ENCODE peak calls at places on chromosomes 13 and 19, in six cellular contexts. One of them, this sample, is unnamed. For H3K27me3 and H3K4me1, the result is how much of the 10 kb centered on the place peaks cover.

GRCh38 chr13:99751517-99752199 is 219.9 kb downstream of the ZIC5 start:
- DNase-seq in SK-N-SH: no peak
- DNase-seq in neural progenitor cell: no peak
- DNase-seq in hepatocyte: no peak
- DNase-seq in GM23338: no peak
- DNase-seq in PC-3: no peak
- DNase-seq in this sample: no peak

GRCh38 chr19:34253711-34254551 is 423 bp upstream of the GARRE1 start:
- DNase-seq in neural progenitor cell: peak
- DNase-seq in GM23338: peak
- DNase-seq in PC-3: peak
- DNase-seq in SK-N-SH: no peak
- DNase-seq in hepatocyte: peak
- DNase-seq in this sample: peak

GRCh38 chr19:39940221-39940833 is 5.9 kb upstream of the FCGBP start:
- DNase-seq in SK-N-SH: no peak
- DNase-seq in PC-3: no peak
- DNase-seq in neural progenitor cell: no peak
- DNase-seq in hepatocyte: no peak
- DNase-seq in GM23338: no peak
- DNase-seq in this sample: no peak

GRCh38 chr13:34321986-34322385 is 504.0 kb downstream of the RFC3 start:
- DNase-seq in SK-N-SH: no peak
- DNase-seq in hepatocyte: no peak
- DNase-seq in neural progenitor cell: no peak
- DNase-seq in PC-3: no peak
- DNase-seq in GM23338: no peak
- DNase-seq in this sample: no peak

GRCh38 chr19:621819-622218 is 11.5 kb downstream of the POLRMT start:
- DNase-seq in SK-N-SH: no peak
- DNase-seq in neural progenitor cell: no peak
- DNase-seq in GM23338: no peak
- DNase-seq in PC-3: no peak
- DNase-seq in hepatocyte: no peak
- DNase-seq in this sample: no peak

GRCh38 chr13:113082198-113083021 is 23.2 kb upstream of the F7 start:
- DNase-seq in PC-3: no peak
- DNase-seq in SK-N-SH: no peak
- DNase-seq in GM23338: no peak
- DNase-seq in neural progenitor cell: no peak
- DNase-seq in hepatocyte: no peak
- DNase-seq in this sample: no peak

GRCh38 chr19:21491161-21491560 is 14.2 kb upstream of the ZNF429 start:
- DNase-seq in GM23338: no peak
- DNase-seq in neural progenitor cell: no peak
- DNase-seq in SK-N-SH: no peak
- DNase-seq in PC-3: no peak
- DNase-seq in hepatocyte: no peak
- DNase-seq in this sample: peak

GRCh38 chr13:103695320-103695719 is 629.1 kb upstream of the SLC10A2 start:
- DNase-seq in PC-3: no peak
- DNase-seq in neural progenitor cell: no peak
- DNase-seq in SK-N-SH: no peak
- DNase-seq in GM23338: no peak
- DNase-seq in hepatocyte: no peak
- DNase-seq in this sample: no peak

GRCh38 chr13:113618455-113618854 is 33.9 kb downstream of the TFDP1 start:
- DNase-seq in hepatocyte: no peak
- DNase-seq in GM23338: no peak
- DNase-seq in SK-N-SH: no peak
- DNase-seq in PC-3: no peak
- DNase-seq in neural progenitor cell: no peak
- DNase-seq in this sample: no peak

GRCh38 chr13:78611040-78611439 is 7.7 kb upstream of the POU4F1 start:
- DNase-seq in PC-3: no peak
- DNase-seq in GM23338: no peak
- DNase-seq in SK-N-SH: no peak
- DNase-seq in hepatocyte: no peak
- DNase-seq in neural progenitor cell: no peak
- DNase-seq in this sample: no peak

GRCh38 chr13:112450567-112451240 is 74.5 kb downstream of the SPACA7 start:
- DNase-seq in PC-3: no peak
- DNase-seq in hepatocyte: no peak
- DNase-seq in GM23338: no peak
- DNase-seq in SK-N-SH: no peak
- DNase-seq in neural progenitor cell: no peak
- DNase-seq in this sample: no peak

GRCh38 chr19:7196721-7197168 is 97.5 kb downstream of the INSR start:
- DNase-seq in GM23338: no peak
- DNase-seq in hepatocyte: peak
- DNase-seq in SK-N-SH: no peak
- DNase-seq in neural progenitor cell: no peak
- DNase-seq in PC-3: no peak
- DNase-seq in this sample: peak

GRCh38 chr13:100588350-100589177 is at the start of gene GGACT:
- DNase-seq in neural progenitor cell: peak
- DNase-seq in PC-3: peak
- DNase-seq in SK-N-SH: peak
- DNase-seq in hepatocyte: peak
- DNase-seq in GM23338: peak
- DNase-seq in this sample: peak

GRCh38 chr19:33780251-33780650 is 16.4 kb upstream of the KCTD15 start:
- DNase-seq in GM23338: no peak
- DNase-seq in neural progenitor cell: no peak
- DNase-seq in hepatocyte: no peak
- DNase-seq in SK-N-SH: no peak
- DNase-seq in PC-3: no peak
- DNase-seq in this sample: no peak

GRCh38 chr13:23790591-23791170 is 98.5 kb downstream of the MIPEP start:
- DNase-seq in SK-N-SH: no peak
- DNase-seq in neural progenitor cell: no peak
- DNase-seq in GM23338: no peak
- DNase-seq in PC-3: no peak
- DNase-seq in hepatocyte: no peak
- DNase-seq in this sample: peak

GRCh38 chr13:102191951-102192461 is 209.8 kb downstream of the FGF14 start:
- DNase-seq in neural progenitor cell: peak
- DNase-seq in hepatocyte: no peak
- DNase-seq in PC-3: peak
- DNase-seq in SK-N-SH: no peak
- DNase-seq in GM23338: no peak
- DNase-seq in this sample: peak

GRCh38 chr19:10334340-10335148 is 1.2 kb upstream of the RAVER1 start:
- DNase-seq in hepatocyte: peak
- DNase-seq in neural progenitor cell: peak
- DNase-seq in GM23338: peak
- DNase-seq in SK-N-SH: peak
- DNase-seq in PC-3: peak
- DNase-seq in this sample: peak

GRCh38 chr19:11767633-11768133 is 883 bp downstream of the ZNF441 start:
- DNase-seq in GM23338: peak
- DNase-seq in SK-N-SH: peak
- DNase-seq in neural progenitor cell: peak
- DNase-seq in hepatocyte: peak
- DNase-seq in PC-3: peak
- DNase-seq in this sample: peak

GRCh38 chr13:99275093-99275469 is 16.9 kb upstream of the GPR18 start:
- DNase-seq in hepatocyte: no peak
- DNase-seq in SK-N-SH: no peak
- DNase-seq in GM23338: no peak
- DNase-seq in PC-3: peak
- DNase-seq in neural progenitor cell: no peak
- DNase-seq in this sample: peak

GRCh38 chr19:12293771-12294307 is 844 bp downstream of the ZNF44 start:
- DNase-seq in PC-3: peak
- DNase-seq in SK-N-SH: peak
- DNase-seq in neural progenitor cell: peak
- DNase-seq in GM23338: peak
- DNase-seq in hepatocyte: peak
- DNase-seq in this sample: peak

GRCh38 chr19:33264881-33265445 is 37.4 kb downstream of the CEBPA start:
- DNase-seq in SK-N-SH: no peak
- DNase-seq in PC-3: no peak
- DNase-seq in neural progenitor cell: no peak
- DNase-seq in GM23338: no peak
- DNase-seq in hepatocyte: no peak
- DNase-seq in this sample: no peak

GRCh38 chr13:98487016-98487415 is 89.9 kb downstream of the STK24 start:
- DNase-seq in hepatocyte: no peak
- DNase-seq in PC-3: no peak
- DNase-seq in neural progenitor cell: no peak
- DNase-seq in GM23338: no peak
- DNase-seq in SK-N-SH: no peak
- DNase-seq in this sample: peak

GRCh38 chr19:16324384-16325160 is at the start of gene KLF2:
- DNase-seq in SK-N-SH: peak
- DNase-seq in hepatocyte: peak
- DNase-seq in GM23338: peak
- DNase-seq in neural progenitor cell: peak
- DNase-seq in PC-3: peak
- DNase-seq in this sample: peak

GRCh38 chr13:94419304-94419943 is 60.1 kb downstream of the DCT start:
- DNase-seq in GM23338: no peak
- DNase-seq in PC-3: peak
- DNase-seq in hepatocyte: no peak
- DNase-seq in neural progenitor cell: no peak
- DNase-seq in SK-N-SH: no peak
- DNase-seq in this sample: peak

GRCh38 chr13:36530050-36530789 is 97.9 kb downstream of the CCNA1 start:
- DNase-seq in PC-3: peak
- DNase-seq in GM23338: no peak
- DNase-seq in SK-N-SH: no peak
- DNase-seq in neural progenitor cell: peak
- DNase-seq in hepatocyte: no peak
- DNase-seq in this sample: no peak

GRCh38 chr13:43985437-43986051 is 105.8 kb downstream of the LACC1 start:
- DNase-seq in SK-N-SH: no peak
- DNase-seq in PC-3: no peak
- DNase-seq in GM23338: no peak
- DNase-seq in hepatocyte: no peak
- DNase-seq in neural progenitor cell: no peak
- DNase-seq in this sample: no peak

GRCh38 chr19:2561895-2562294 is 86.0 kb downstream of the GADD45B start:
- DNase-seq in neural progenitor cell: no peak
- DNase-seq in GM23338: no peak
- DNase-seq in SK-N-SH: no peak
- DNase-seq in hepatocyte: no peak
- DNase-seq in PC-3: no peak
- DNase-seq in this sample: no peak

DNA sequence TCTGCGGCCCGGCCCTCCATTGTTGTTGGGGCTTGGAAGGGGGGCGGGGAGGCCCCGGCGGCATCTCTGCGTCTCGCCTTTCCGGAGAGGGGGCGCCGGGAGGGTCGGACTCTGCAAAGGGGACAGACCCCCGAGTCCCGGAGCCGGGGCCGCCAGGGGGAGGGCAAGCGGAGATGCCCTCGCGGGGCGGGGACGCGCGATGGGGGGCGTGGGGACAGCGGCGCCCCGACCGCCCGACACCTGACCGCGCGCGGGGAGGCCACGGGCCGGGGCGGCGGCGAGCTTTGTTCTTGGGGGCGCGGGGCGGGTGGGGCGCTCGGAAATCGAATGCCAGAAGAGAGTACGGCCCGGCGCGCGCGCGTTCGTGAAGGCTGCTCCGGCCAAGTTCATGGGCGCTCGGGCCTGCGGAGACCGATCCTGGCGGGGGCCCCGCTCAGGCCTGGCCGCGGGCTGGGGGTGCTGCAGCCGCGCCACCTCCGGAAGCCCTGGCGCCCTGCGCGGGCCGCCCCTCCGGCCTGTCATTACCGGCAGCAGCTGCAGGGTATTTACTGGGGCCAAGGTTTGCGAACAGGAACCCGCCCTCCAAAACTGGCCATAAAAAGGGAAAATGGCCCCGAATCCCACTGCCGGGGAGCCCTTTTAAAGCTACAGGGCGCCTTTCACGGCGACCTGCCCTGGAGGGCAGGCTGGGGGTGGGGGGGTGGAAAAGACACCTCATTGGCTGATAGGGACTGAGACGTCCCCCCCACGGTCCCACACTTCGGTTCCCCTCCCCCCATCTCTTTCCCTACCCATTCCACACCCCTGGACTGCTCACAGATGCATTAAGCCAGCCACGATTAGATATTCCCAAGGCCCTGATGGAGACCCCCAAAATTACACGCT is 11.1 kb upstream of the NANOS3 start:
- DNase-seq in SK-N-SH: peak
- DNase-seq in GM23338: no peak
- DNase-seq in hepatocyte: no peak
- DNase-seq in neural progenitor cell: peak
- DNase-seq in PC-3: no peak
- DNase-seq in this sample: peak
- H3K27me3 ChIP-seq in SK-N-SH: under half
- H3K27me3 ChIP-seq in GM23338: half or more
- H3K27me3 ChIP-seq in hepatocyte: under half
- H3K27me3 ChIP-seq in neural progenitor cell: half or more
- H3K27me3 ChIP-seq in PC-3: under half
- H3K27me3 ChIP-seq in this sample: under half

GRCh38 chr13:110413311-110414040 is 106.4 kb downstream of the COL4A2 start:
- DNase-seq in GM23338: no peak
- DNase-seq in SK-N-SH: no peak
- DNase-seq in hepatocyte: no peak
- DNase-seq in PC-3: no peak
- DNase-seq in neural progenitor cell: no peak
- DNase-seq in this sample: no peak
- H3K4me1 ChIP-seq in GM23338: under half
- H3K4me1 ChIP-seq in SK-N-SH: under half
- H3K4me1 ChIP-seq in hepatocyte: under half
- H3K4me1 ChIP-seq in PC-3: under half
- H3K4me1 ChIP-seq in neural progenitor cell: under half
- H3K4me1 ChIP-seq in this sample: under half

GRCh38 chr13:22482496-22483000 is 698.2 kb upstream of the SGCG start:
- DNase-seq in SK-N-SH: no peak
- DNase-seq in PC-3: no peak
- DNase-seq in GM23338: no peak
- DNase-seq in hepatocyte: no peak
- DNase-seq in neural progenitor cell: no peak
- DNase-seq in this sample: no peak
- TF ChIP-seq EZH2phosphoT487 in SK-N-SH: no peak
- TF ChIP-seq EZH2phosphoT487 in PC-3: no peak
- TF ChIP-seq EZH2phosphoT487 in GM23338: no peak
- TF ChIP-seq EZH2phosphoT487 in hepatocyte: no peak
- TF ChIP-seq EZH2phosphoT487 in neural progenitor cell: no peak
- TF ChIP-seq EZH2phosphoT487 in this sample: no peak

DNA sequence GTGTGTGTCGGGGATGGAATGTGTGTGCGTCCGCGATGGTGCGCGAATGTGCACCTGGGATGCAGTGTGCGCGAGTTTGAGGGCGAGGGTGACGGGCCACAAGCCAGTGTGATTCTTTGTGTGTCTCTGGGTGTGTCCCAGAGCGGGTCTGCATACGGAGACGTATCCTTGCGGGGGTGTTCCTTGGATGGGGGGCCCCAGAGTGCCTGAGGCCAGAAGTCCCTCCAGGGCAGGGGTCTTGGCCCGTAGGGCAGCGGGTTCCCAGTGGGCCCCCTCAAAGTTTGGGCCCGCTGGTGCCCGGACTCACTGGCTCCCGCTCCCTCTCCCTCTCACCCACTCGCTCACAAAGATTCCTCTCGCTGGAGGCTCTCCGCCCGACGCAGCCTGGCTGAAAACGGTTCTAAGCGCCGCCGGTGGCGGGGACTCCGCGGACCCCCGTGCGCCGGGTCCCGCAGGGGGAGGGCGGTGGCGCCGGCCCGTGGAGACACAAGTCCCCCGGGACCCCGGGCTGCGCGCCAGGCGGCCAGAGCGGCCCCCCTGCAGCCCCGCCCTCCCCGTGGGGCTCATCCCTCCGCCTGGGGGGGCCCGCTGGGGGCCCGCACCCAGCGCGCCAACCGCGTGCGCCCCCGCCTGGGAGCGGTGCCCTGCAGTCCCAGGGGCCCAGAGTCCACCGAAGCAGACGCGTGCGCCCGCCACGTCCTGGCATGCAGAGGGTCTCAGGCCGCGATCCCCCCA is 886 bp downstream of the CRLF1 start:
- DNase-seq in SK-N-SH: peak
- DNase-seq in GM23338: peak
- DNase-seq in hepatocyte: no peak
- DNase-seq in PC-3: no peak
- DNase-seq in neural progenitor cell: peak
- DNase-seq in this sample: peak
- H3K27me3 ChIP-seq in SK-N-SH: half or more
- H3K27me3 ChIP-seq in GM23338: half or more
- H3K27me3 ChIP-seq in hepatocyte: half or more
- H3K27me3 ChIP-seq in PC-3: half or more
- H3K27me3 ChIP-seq in neural progenitor cell: half or more
- H3K27me3 ChIP-seq in this sample: half or more

This sample was measured in GM23248.